ENCODE peak calls at places on chromosomes 12 and 14, in ten cellular contexts. One of them, this sample, is unnamed.

GRCh38 chr12:41619705-41620104 is 431.6 kb downstream of the PDZRN4 start:
- DNase-seq in stimulated activated CD8-positive, alpha-beta memory T cell treated with anti-CD3 and anti-CD28 coated beads, Interleukin-12 subunit alpha, Interleukin-12 subunit beta, amount 100 ng/mL, for 1 hour: no peak
- DNase-seq in progenitor cell of endocrine pancreas: no peak
- DNase-seq in activated CD8-positive, alpha-beta memory T cell treated with anti-CD3 and anti-CD28 coated beads for 48 hours: no peak
- DNase-seq in Caki2: no peak
- DNase-seq in AG20443: no peak
- DNase-seq in spleen: no peak
- DNase-seq in tibial artery: no peak
- DNase-seq in astrocyte of the cerebellum: no peak
- DNase-seq in GM19239: no peak
- DNase-seq in this sample: no peak

GRCh38 chr12:124273630-124274029 is 21.3 kb upstream of the RFLNA start:
- DNase-seq in stimulated activated CD8-positive, alpha-beta memory T cell treated with anti-CD3 and anti-CD28 coated beads, Interleukin-12 subunit alpha, Interleukin-12 subunit beta, amount 100 ng/mL, for 1 hour: no peak
- DNase-seq in progenitor cell of endocrine pancreas: no peak
- DNase-seq in activated CD8-positive, alpha-beta memory T cell treated with anti-CD3 and anti-CD28 coated beads for 48 hours: no peak
- DNase-seq in Caki2: peak; percentile 58
- DNase-seq in AG20443: peak; percentile 53
- DNase-seq in spleen: no peak
- DNase-seq in tibial artery: no peak
- DNase-seq in astrocyte of the cerebellum: no peak
- DNase-seq in GM19239: peak; percentile 53
- DNase-seq in this sample: peak; percentile 64

GRCh38 chr12:53049582-53050318 is at the start of gene TNS2:
- DNase-seq in stimulated activated CD8-positive, alpha-beta memory T cell treated with anti-CD3 and anti-CD28 coated beads, Interleukin-12 subunit alpha, Interleukin-12 subunit beta, amount 100 ng/mL, for 1 hour: no peak
- DNase-seq in progenitor cell of endocrine pancreas: no peak
- DNase-seq in activated CD8-positive, alpha-beta memory T cell treated with anti-CD3 and anti-CD28 coated beads for 48 hours: no peak
- DNase-seq in Caki2: no peak
- DNase-seq in AG20443: peak; percentile 48
- DNase-seq in spleen: peak; percentile 88
- DNase-seq in tibial artery: peak; percentile 95
- DNase-seq in astrocyte of the cerebellum: no peak
- DNase-seq in GM19239: no peak
- DNase-seq in this sample: no peak

GRCh38 chr12:28611115-28611435 is 420.8 kb downstream of the CCDC91 start:
- DNase-seq in stimulated activated CD8-positive, alpha-beta memory T cell treated with anti-CD3 and anti-CD28 coated beads, Interleukin-12 subunit alpha, Interleukin-12 subunit beta, amount 100 ng/mL, for 1 hour: no peak
- DNase-seq in progenitor cell of endocrine pancreas: no peak
- DNase-seq in activated CD8-positive, alpha-beta memory T cell treated with anti-CD3 and anti-CD28 coated beads for 48 hours: no peak
- DNase-seq in Caki2: peak; percentile 80
- DNase-seq in AG20443: peak; percentile 67
- DNase-seq in spleen: no peak
- DNase-seq in tibial artery: peak; percentile 33
- DNase-seq in astrocyte of the cerebellum: peak; percentile 68
- DNase-seq in GM19239: no peak
- DNase-seq in this sample: no peak

GRCh38 chr14:78762331-78762730 is 592.2 kb downstream of the NRXN3 start:
- DNase-seq in stimulated activated CD8-positive, alpha-beta memory T cell treated with anti-CD3 and anti-CD28 coated beads, Interleukin-12 subunit alpha, Interleukin-12 subunit beta, amount 100 ng/mL, for 1 hour: no peak
- DNase-seq in progenitor cell of endocrine pancreas: no peak
- DNase-seq in activated CD8-positive, alpha-beta memory T cell treated with anti-CD3 and anti-CD28 coated beads for 48 hours: no peak
- DNase-seq in Caki2: no peak
- DNase-seq in AG20443: no peak
- DNase-seq in spleen: no peak
- DNase-seq in tibial artery: no peak
- DNase-seq in astrocyte of the cerebellum: no peak
- DNase-seq in GM19239: no peak
- DNase-seq in this sample: no peak

GRCh38 chr14:74429991-74430390 is 4.0 kb upstream of the SYNDIG1L start:
- DNase-seq in stimulated activated CD8-positive, alpha-beta memory T cell treated with anti-CD3 and anti-CD28 coated beads, Interleukin-12 subunit alpha, Interleukin-12 subunit beta, amount 100 ng/mL, for 1 hour: no peak
- DNase-seq in progenitor cell of endocrine pancreas: no peak
- DNase-seq in activated CD8-positive, alpha-beta memory T cell treated with anti-CD3 and anti-CD28 coated beads for 48 hours: no peak
- DNase-seq in Caki2: no peak
- DNase-seq in AG20443: no peak
- DNase-seq in spleen: no peak
- DNase-seq in tibial artery: no peak
- DNase-seq in astrocyte of the cerebellum: no peak
- DNase-seq in GM19239: no peak
- DNase-seq in this sample: no peak

GRCh38 chr12:101459642-101460346 is 15.3 kb upstream of the SPIC start:
- DNase-seq in stimulated activated CD8-positive, alpha-beta memory T cell treated with anti-CD3 and anti-CD28 coated beads, Interleukin-12 subunit alpha, Interleukin-12 subunit beta, amount 100 ng/mL, for 1 hour: no peak
- DNase-seq in progenitor cell of endocrine pancreas: no peak
- DNase-seq in activated CD8-positive, alpha-beta memory T cell treated with anti-CD3 and anti-CD28 coated beads for 48 hours: no peak
- DNase-seq in Caki2: peak; percentile 4
- DNase-seq in AG20443: peak; percentile 62
- DNase-seq in spleen: no peak
- DNase-seq in tibial artery: peak; percentile 32
- DNase-seq in astrocyte of the cerebellum: no peak
- DNase-seq in GM19239: no peak
- DNase-seq in this sample: no peak

GRCh38 chr12:77236066-77236465 is 170.7 kb upstream of the E2F7 start:
- DNase-seq in stimulated activated CD8-positive, alpha-beta memory T cell treated with anti-CD3 and anti-CD28 coated beads, Interleukin-12 subunit alpha, Interleukin-12 subunit beta, amount 100 ng/mL, for 1 hour: no peak
- DNase-seq in progenitor cell of endocrine pancreas: no peak
- DNase-seq in activated CD8-positive, alpha-beta memory T cell treated with anti-CD3 and anti-CD28 coated beads for 48 hours: no peak
- DNase-seq in Caki2: no peak
- DNase-seq in AG20443: peak; percentile 40
- DNase-seq in spleen: no peak
- DNase-seq in tibial artery: no peak
- DNase-seq in astrocyte of the cerebellum: peak; percentile 71
- DNase-seq in GM19239: no peak
- DNase-seq in this sample: no peak

GRCh38 chr14:38129705-38130104 is 78.0 kb upstream of the SSTR1 start:
- DNase-seq in stimulated activated CD8-positive, alpha-beta memory T cell treated with anti-CD3 and anti-CD28 coated beads, Interleukin-12 subunit alpha, Interleukin-12 subunit beta, amount 100 ng/mL, for 1 hour: no peak
- DNase-seq in progenitor cell of endocrine pancreas: no peak
- DNase-seq in activated CD8-positive, alpha-beta memory T cell treated with anti-CD3 and anti-CD28 coated beads for 48 hours: no peak
- DNase-seq in Caki2: no peak
- DNase-seq in AG20443: no peak
- DNase-seq in spleen: no peak
- DNase-seq in tibial artery: no peak
- DNase-seq in astrocyte of the cerebellum: no peak
- DNase-seq in GM19239: no peak
- DNase-seq in this sample: no peak

GRCh38 chr12:78864483-78865296 is at the start of gene SYT1:
- DNase-seq in stimulated activated CD8-positive, alpha-beta memory T cell treated with anti-CD3 and anti-CD28 coated beads, Interleukin-12 subunit alpha, Interleukin-12 subunit beta, amount 100 ng/mL, for 1 hour: no peak
- DNase-seq in progenitor cell of endocrine pancreas: peak; percentile 9
- DNase-seq in activated CD8-positive, alpha-beta memory T cell treated with anti-CD3 and anti-CD28 coated beads for 48 hours: no peak
- DNase-seq in Caki2: peak; percentile 98
- DNase-seq in AG20443: peak; percentile 73
- DNase-seq in spleen: peak; percentile 79
- DNase-seq in tibial artery: peak; percentile 19
- DNase-seq in astrocyte of the cerebellum: peak; percentile 76
- DNase-seq in GM19239: no peak
- DNase-seq in this sample: peak; percentile 83

GRCh38 chr14:101004954-101005353 is 101.4 kb upstream of the RTL1 start:
- DNase-seq in stimulated activated CD8-positive, alpha-beta memory T cell treated with anti-CD3 and anti-CD28 coated beads, Interleukin-12 subunit alpha, Interleukin-12 subunit beta, amount 100 ng/mL, for 1 hour: no peak
- DNase-seq in progenitor cell of endocrine pancreas: no peak
- DNase-seq in activated CD8-positive, alpha-beta memory T cell treated with anti-CD3 and anti-CD28 coated beads for 48 hours: no peak
- DNase-seq in Caki2: no peak
- DNase-seq in AG20443: no peak
- DNase-seq in spleen: no peak
- DNase-seq in tibial artery: no peak
- DNase-seq in astrocyte of the cerebellum: peak; percentile 55
- DNase-seq in GM19239: no peak
- DNase-seq in this sample: no peak

GRCh38 chr14:24339284-24340151 is at the start of gene RIPK3:
- DNase-seq in stimulated activated CD8-positive, alpha-beta memory T cell treated with anti-CD3 and anti-CD28 coated beads, Interleukin-12 subunit alpha, Interleukin-12 subunit beta, amount 100 ng/mL, for 1 hour: peak; percentile 52
- DNase-seq in progenitor cell of endocrine pancreas: no peak
- DNase-seq in activated CD8-positive, alpha-beta memory T cell treated with anti-CD3 and anti-CD28 coated beads for 48 hours: no peak
- DNase-seq in Caki2: no peak
- DNase-seq in AG20443: peak; percentile 53
- DNase-seq in spleen: peak; percentile 95
- DNase-seq in tibial artery: peak; percentile 51
- DNase-seq in astrocyte of the cerebellum: no peak
- DNase-seq in GM19239: peak; percentile 78
- DNase-seq in this sample: no peak

GRCh38 chr12:104944252-104944651 is 13.8 kb downstream of the SLC41A2 start:
- DNase-seq in stimulated activated CD8-positive, alpha-beta memory T cell treated with anti-CD3 and anti-CD28 coated beads, Interleukin-12 subunit alpha, Interleukin-12 subunit beta, amount 100 ng/mL, for 1 hour: no peak
- DNase-seq in progenitor cell of endocrine pancreas: no peak
- DNase-seq in activated CD8-positive, alpha-beta memory T cell treated with anti-CD3 and anti-CD28 coated beads for 48 hours: no peak
- DNase-seq in Caki2: no peak
- DNase-seq in AG20443: no peak
- DNase-seq in spleen: no peak
- DNase-seq in tibial artery: no peak
- DNase-seq in astrocyte of the cerebellum: no peak
- DNase-seq in GM19239: no peak
- DNase-seq in this sample: no peak

GRCh38 chr12:56326533-56326932 is 7.3 kb downstream of the PAN2 start:
- DNase-seq in stimulated activated CD8-positive, alpha-beta memory T cell treated with anti-CD3 and anti-CD28 coated beads, Interleukin-12 subunit alpha, Interleukin-12 subunit beta, amount 100 ng/mL, for 1 hour: no peak
- DNase-seq in progenitor cell of endocrine pancreas: no peak
- DNase-seq in activated CD8-positive, alpha-beta memory T cell treated with anti-CD3 and anti-CD28 coated beads for 48 hours: no peak
- DNase-seq in Caki2: no peak
- DNase-seq in AG20443: no peak
- DNase-seq in spleen: peak; percentile 39
- DNase-seq in tibial artery: no peak
- DNase-seq in astrocyte of the cerebellum: no peak
- DNase-seq in GM19239: no peak
- DNase-seq in this sample: no peak

GRCh38 chr12:126784328-126784921 is 1482.5 kb upstream of the TMEM132C start:
- DNase-seq in stimulated activated CD8-positive, alpha-beta memory T cell treated with anti-CD3 and anti-CD28 coated beads, Interleukin-12 subunit alpha, Interleukin-12 subunit beta, amount 100 ng/mL, for 1 hour: peak; percentile 1
- DNase-seq in progenitor cell of endocrine pancreas: peak; percentile 41
- DNase-seq in activated CD8-positive, alpha-beta memory T cell treated with anti-CD3 and anti-CD28 coated beads for 48 hours: no peak
- DNase-seq in Caki2: peak; percentile 49
- DNase-seq in AG20443: peak; percentile 25
- DNase-seq in spleen: no peak
- DNase-seq in tibial artery: no peak
- DNase-seq in astrocyte of the cerebellum: peak; percentile 2
- DNase-seq in GM19239: no peak
- DNase-seq in this sample: peak; percentile 13

GRCh38 chr12:110253176-110253575 is 27.9 kb upstream of the ATP2A2 start:
- DNase-seq in stimulated activated CD8-positive, alpha-beta memory T cell treated with anti-CD3 and anti-CD28 coated beads, Interleukin-12 subunit alpha, Interleukin-12 subunit beta, amount 100 ng/mL, for 1 hour: no peak
- DNase-seq in progenitor cell of endocrine pancreas: no peak
- DNase-seq in activated CD8-positive, alpha-beta memory T cell treated with anti-CD3 and anti-CD28 coated beads for 48 hours: no peak
- DNase-seq in Caki2: no peak
- DNase-seq in AG20443: peak; percentile 45
- DNase-seq in spleen: no peak
- DNase-seq in tibial artery: peak; percentile 60
- DNase-seq in astrocyte of the cerebellum: no peak
- DNase-seq in GM19239: no peak
- DNase-seq in this sample: no peak

GRCh38 chr12:24854017-24854416 is 94.9 kb downstream of the BCAT1 start:
- DNase-seq in stimulated activated CD8-positive, alpha-beta memory T cell treated with anti-CD3 and anti-CD28 coated beads, Interleukin-12 subunit alpha, Interleukin-12 subunit beta, amount 100 ng/mL, for 1 hour: no peak
- DNase-seq in progenitor cell of endocrine pancreas: no peak
- DNase-seq in activated CD8-positive, alpha-beta memory T cell treated with anti-CD3 and anti-CD28 coated beads for 48 hours: no peak
- DNase-seq in Caki2: no peak
- DNase-seq in AG20443: no peak
- DNase-seq in spleen: no peak
- DNase-seq in tibial artery: no peak
- DNase-seq in astrocyte of the cerebellum: no peak
- DNase-seq in GM19239: no peak
- DNase-seq in this sample: no peak

GRCh38 chr14:75636100-75636692 is 24.5 kb downstream of the ERG28 start:
- DNase-seq in stimulated activated CD8-positive, alpha-beta memory T cell treated with anti-CD3 and anti-CD28 coated beads, Interleukin-12 subunit alpha, Interleukin-12 subunit beta, amount 100 ng/mL, for 1 hour: no peak
- DNase-seq in progenitor cell of endocrine pancreas: no peak
- DNase-seq in activated CD8-positive, alpha-beta memory T cell treated with anti-CD3 and anti-CD28 coated beads for 48 hours: no peak
- DNase-seq in Caki2: no peak
- DNase-seq in AG20443: peak; percentile 80
- DNase-seq in spleen: no peak
- DNase-seq in tibial artery: no peak
- DNase-seq in astrocyte of the cerebellum: no peak
- DNase-seq in GM19239: no peak
- DNase-seq in this sample: no peak

GRCh38 chr14:67943947-67944346 is 124.4 kb downstream of the RAD51B start:
- DNase-seq in stimulated activated CD8-positive, alpha-beta memory T cell treated with anti-CD3 and anti-CD28 coated beads, Interleukin-12 subunit alpha, Interleukin-12 subunit beta, amount 100 ng/mL, for 1 hour: peak; percentile 10
- DNase-seq in progenitor cell of endocrine pancreas: peak; percentile 51
- DNase-seq in activated CD8-positive, alpha-beta memory T cell treated with anti-CD3 and anti-CD28 coated beads for 48 hours: no peak
- DNase-seq in Caki2: peak; percentile 84
- DNase-seq in AG20443: peak; percentile 59
- DNase-seq in spleen: no peak
- DNase-seq in tibial artery: peak; percentile 78
- DNase-seq in astrocyte of the cerebellum: peak; percentile 85
- DNase-seq in GM19239: peak; percentile 2
- DNase-seq in this sample: peak; percentile 60

GRCh38 chr12:113348849-113349536 is 9.4 kb upstream of the PLBD2 start:
- DNase-seq in stimulated activated CD8-positive, alpha-beta memory T cell treated with anti-CD3 and anti-CD28 coated beads, Interleukin-12 subunit alpha, Interleukin-12 subunit beta, amount 100 ng/mL, for 1 hour: no peak
- DNase-seq in progenitor cell of endocrine pancreas: no peak
- DNase-seq in activated CD8-positive, alpha-beta memory T cell treated with anti-CD3 and anti-CD28 coated beads for 48 hours: no peak
- DNase-seq in Caki2: no peak
- DNase-seq in AG20443: no peak
- DNase-seq in spleen: no peak
- DNase-seq in tibial artery: no peak
- DNase-seq in astrocyte of the cerebellum: no peak
- DNase-seq in GM19239: no peak
- DNase-seq in this sample: peak; percentile 50

GRCh38 chr12:95484524-95484923 is 10.6 kb downstream of the METAP2 start:
- DNase-seq in stimulated activated CD8-positive, alpha-beta memory T cell treated with anti-CD3 and anti-CD28 coated beads, Interleukin-12 subunit alpha, Interleukin-12 subunit beta, amount 100 ng/mL, for 1 hour: no peak
- DNase-seq in progenitor cell of endocrine pancreas: no peak
- DNase-seq in activated CD8-positive, alpha-beta memory T cell treated with anti-CD3 and anti-CD28 coated beads for 48 hours: no peak
- DNase-seq in Caki2: no peak
- DNase-seq in AG20443: no peak
- DNase-seq in spleen: no peak
- DNase-seq in tibial artery: no peak
- DNase-seq in astrocyte of the cerebellum: peak; percentile 18
- DNase-seq in GM19239: no peak
- DNase-seq in this sample: no peak

GRCh38 chr12:33472299-33472698 is 32.7 kb upstream of the SYT10 start:
- DNase-seq in stimulated activated CD8-positive, alpha-beta memory T cell treated with anti-CD3 and anti-CD28 coated beads, Interleukin-12 subunit alpha, Interleukin-12 subunit beta, amount 100 ng/mL, for 1 hour: no peak
- DNase-seq in progenitor cell of endocrine pancreas: no peak
- DNase-seq in activated CD8-positive, alpha-beta memory T cell treated with anti-CD3 and anti-CD28 coated beads for 48 hours: no peak
- DNase-seq in Caki2: no peak
- DNase-seq in AG20443: no peak
- DNase-seq in spleen: no peak
- DNase-seq in tibial artery: no peak
- DNase-seq in astrocyte of the cerebellum: no peak
- DNase-seq in GM19239: no peak
- DNase-seq in this sample: no peak

GRCh38 chr14:97640031-97640430 is 842.8 kb downstream of the VRK1 start:
- DNase-seq in stimulated activated CD8-positive, alpha-beta memory T cell treated with anti-CD3 and anti-CD28 coated beads, Interleukin-12 subunit alpha, Interleukin-12 subunit beta, amount 100 ng/mL, for 1 hour: no peak
- DNase-seq in progenitor cell of endocrine pancreas: no peak
- DNase-seq in activated CD8-positive, alpha-beta memory T cell treated with anti-CD3 and anti-CD28 coated beads for 48 hours: no peak
- DNase-seq in Caki2: no peak
- DNase-seq in AG20443: no peak
- DNase-seq in spleen: no peak
- DNase-seq in tibial artery: no peak
- DNase-seq in astrocyte of the cerebellum: no peak
- DNase-seq in GM19239: no peak
- DNase-seq in this sample: peak; percentile 31

GRCh38 chr12:68432622-68433021 is 100.5 kb upstream of the MDM1 start:
- DNase-seq in stimulated activated CD8-positive, alpha-beta memory T cell treated with anti-CD3 and anti-CD28 coated beads, Interleukin-12 subunit alpha, Interleukin-12 subunit beta, amount 100 ng/mL, for 1 hour: no peak
- DNase-seq in progenitor cell of endocrine pancreas: no peak
- DNase-seq in activated CD8-positive, alpha-beta memory T cell treated with anti-CD3 and anti-CD28 coated beads for 48 hours: no peak
- DNase-seq in Caki2: no peak
- DNase-seq in AG20443: no peak
- DNase-seq in spleen: no peak
- DNase-seq in tibial artery: no peak
- DNase-seq in astrocyte of the cerebellum: no peak
- DNase-seq in GM19239: no peak
- DNase-seq in this sample: no peak

GRCh38 chr12:106953352-106954260 is 2.1 kb upstream of the TMEM263 start:
- DNase-seq in stimulated activated CD8-positive, alpha-beta memory T cell treated with anti-CD3 and anti-CD28 coated beads, Interleukin-12 subunit alpha, Interleukin-12 subunit beta, amount 100 ng/mL, for 1 hour: no peak
- DNase-seq in progenitor cell of endocrine pancreas: no peak
- DNase-seq in activated CD8-positive, alpha-beta memory T cell treated with anti-CD3 and anti-CD28 coated beads for 48 hours: no peak
- DNase-seq in Caki2: peak; percentile 10
- DNase-seq in AG20443: no peak
- DNase-seq in spleen: no peak
- DNase-seq in tibial artery: no peak
- DNase-seq in astrocyte of the cerebellum: no peak
- DNase-seq in GM19239: no peak
- DNase-seq in this sample: no peak

GRCh38 chr14:75125617-75126016 is 1.2 kb downstream of the NEK9 start:
- DNase-seq in stimulated activated CD8-positive, alpha-beta memory T cell treated with anti-CD3 and anti-CD28 coated beads, Interleukin-12 subunit alpha, Interleukin-12 subunit beta, amount 100 ng/mL, for 1 hour: no peak
- DNase-seq in progenitor cell of endocrine pancreas: no peak
- DNase-seq in activated CD8-positive, alpha-beta memory T cell treated with anti-CD3 and anti-CD28 coated beads for 48 hours: no peak
- DNase-seq in Caki2: no peak
- DNase-seq in AG20443: peak; percentile 62
- DNase-seq in spleen: no peak
- DNase-seq in tibial artery: no peak
- DNase-seq in astrocyte of the cerebellum: no peak
- DNase-seq in GM19239: no peak
- DNase-seq in this sample: no peak

GRCh38 chr12:54471793-54472192 is 1.6 kb downstream of the GTSF1 start:
- DNase-seq in stimulated activated CD8-positive, alpha-beta memory T cell treated with anti-CD3 and anti-CD28 coated beads, Interleukin-12 subunit alpha, Interleukin-12 subunit beta, amount 100 ng/mL, for 1 hour: no peak
- DNase-seq in progenitor cell of endocrine pancreas: no peak
- DNase-seq in activated CD8-positive, alpha-beta memory T cell treated with anti-CD3 and anti-CD28 coated beads for 48 hours: no peak
- DNase-seq in Caki2: no peak
- DNase-seq in AG20443: no peak
- DNase-seq in spleen: no peak
- DNase-seq in tibial artery: no peak
- DNase-seq in astrocyte of the cerebellum: no peak
- DNase-seq in GM19239: no peak
- DNase-seq in this sample: no peak

GRCh38 chr14:35149239-35149638 is 26.9 kb downstream of the PRORP start:
- DNase-seq in stimulated activated CD8-positive, alpha-beta memory T cell treated with anti-CD3 and anti-CD28 coated beads, Interleukin-12 subunit alpha, Interleukin-12 subunit beta, amount 100 ng/mL, for 1 hour: no peak
- DNase-seq in progenitor cell of endocrine pancreas: no peak
- DNase-seq in activated CD8-positive, alpha-beta memory T cell treated with anti-CD3 and anti-CD28 coated beads for 48 hours: no peak
- DNase-seq in Caki2: no peak
- DNase-seq in AG20443: no peak
- DNase-seq in spleen: no peak
- DNase-seq in tibial artery: no peak
- DNase-seq in astrocyte of the cerebellum: no peak
- DNase-seq in GM19239: no peak
- DNase-seq in this sample: no peak

This sample was measured in iPS DF 6.9.